ENCODE peak calls at places on chromosomes 16 and 17, in six cellular contexts. Q is HL-60, F is hepatocyte, M is fibroblast of gingiva, S is H7, D is T-helper 9 cell. T is an unnamed sample.

GRCh38 chr16:24538756-24539294 is 541 bp upstream of the RBBP6 start:
- DNase-seq in Q (peak; percentile 77), F (no peak), M (no peak), S (no peak), D (no peak), T (peak; percentile 2)

GRCh38 chr17:57527437-57528083 is 217.5 kb downstream of the CCDC182 start:
- DNase-seq in Q (no peak), F (peak; percentile 55), M (no peak), S (peak; percentile 59), D (no peak), T (no peak)

GRCh38 chr16:55989569-55989907 is 114.4 kb upstream of the CES5A start:
- DNase-seq in Q (no peak), F (no peak), M (no peak), S (no peak), D (no peak), T (no peak)

GRCh38 chr16:4692460-4693295 is 684 bp upstream of the NUDT16L1 start:
- DNase-seq in Q (peak; percentile 75), F (peak; percentile 25), M (no peak), S (peak; percentile 72), D (peak; percentile 18), T (no peak)

GRCh38 chr17:78114831-78115723 is 13.5 kb downstream of the TMC6 start:
- DNase-seq in Q (no peak), F (no peak), M (no peak), S (peak; percentile 60), D (no peak), T (no peak)

GRCh38 chr16:8962393-8963009 is 1.2 kb downstream of the USP7 start:
- DNase-seq in Q (no peak), F (peak; percentile 68), M (no peak), S (peak; percentile 80), D (peak; percentile 53), T (peak; percentile 45)

GRCh38 chr17:12726131-12726530 is 60.4 kb downstream of the MYOCD start:
- DNase-seq in Q (no peak), F (no peak), M (no peak), S (no peak), D (no peak), T (no peak)

GRCh38 chr16:52117171-52117570 is 429.8 kb downstream of the TOX3 start:
- DNase-seq in Q (no peak), F (no peak), M (no peak), S (no peak), D (no peak), T (no peak)

GRCh38 chr16:49510676-49511305 is 137.2 kb downstream of the C16orf78 start:
- DNase-seq in Q (no peak), F (no peak), M (no peak), S (no peak), D (no peak), T (no peak)

GRCh38 chr16:81873843-81874752 is 95.0 kb downstream of the PLCG2 start:
- DNase-seq in Q (no peak), F (peak; percentile 66), M (peak; percentile 18), S (peak; percentile 74), D (peak; percentile 13), T (peak; percentile 6)

GRCh38 chr16:6573577-6573976 is 759.1 kb upstream of the RBFOX1 start:
- DNase-seq in Q (no peak), F (peak; percentile 60), M (no peak), S (peak; percentile 57), D (no peak), T (no peak)

GRCh38 chr16:75028544-75028943 is 29.7 kb downstream of the ZNRF1 start:
- DNase-seq in Q (no peak), F (no peak), M (no peak), S (no peak), D (no peak), T (no peak)